ENCODE peak calls at places on chromosomes 12 and 14, in five cellular contexts. T is cardiac muscle cell, D is heart right ventricle, J is stomach, U is IMR-90. C is an unnamed sample. For H3K4me1, the result is how much of the 10 kb centered on the place peaks cover.

GRCh38 chr12:19915392-19916192 is 452.7 kb upstream of the PDE3A start:
- DNase-seq in T (peak), D (no peak), J (no peak), U (peak), C (no peak)

GRCh38 chr14:80445605-80446004 is 234.3 kb upstream of the DIO2 start:
- DNase-seq in T (no peak), D (no peak), J (no peak), U (no peak), C (no peak)

GRCh38 chr14:77155083-77155482 is 13.5 kb upstream of the ZDHHC22 start:
- DNase-seq in T (no peak), D (no peak), J (no peak), U (no peak), C (no peak)

GRCh38 chr14:103542545-103543088 is 13.6 kb downstream of the TRMT61A start:
- DNase-seq in T (no peak), D (peak), J (peak), U (no peak), C (no peak)

GRCh38 chr12:106956048-106956935 is 585 bp downstream of the TMEM263 start:
- DNase-seq in T (peak), D (peak), J (peak), U (peak), C (peak)

GRCh38 chr12:115709410-115710065 is 568.0 kb downstream of the MED13L start:
- DNase-seq in T (peak), D (peak), J (no peak), U (no peak), C (no peak)

GRCh38 chr14:59155886-59156285 is 32.6 kb upstream of the DAAM1 start:
- DNase-seq in T (peak), D (no peak), J (no peak), U (peak), C (no peak)

GRCh38 chr12:105480162-105480561 is 149.7 kb downstream of the C12orf75 start:
- DNase-seq in T (no peak), D (no peak), J (no peak), U (peak), C (no peak)

GRCh38 chr14:20799955-20800544 is 2.6 kb downstream of the RNASE1 start:
- DNase-seq in T (peak), D (peak), J (peak), U (no peak), C (peak)

GRCh38 chr14:68297011-68297410 is 477.4 kb downstream of the RAD51B start:
- DNase-seq in T (no peak), D (no peak), J (no peak), U (no peak), C (no peak)

GRCh38 chr12:104094284-104094683 is 30.0 kb downstream of the HCFC2 start:
- DNase-seq in T (no peak), D (no peak), J (no peak), U (peak), C (no peak)

GRCh38 chr12:84807249-84807648 is 105.3 kb downstream of the SLC6A15 start:
- DNase-seq in T (no peak), D (no peak), J (no peak), U (peak), C (no peak)

GRCh38 chr12:109020136-109020535 is 732 bp downstream of the SVOP start:
- DNase-seq in T (no peak), D (no peak), J (no peak), U (no peak), C (no peak)

GRCh38 chr14:88420187-88420586 is 34.7 kb downstream of the SPATA7 start:
- DNase-seq in T (no peak), D (no peak), J (no peak), U (no peak), C (no peak)

GRCh38 chr12:123971770-123972447 is 722 bp downstream of the CCDC92 start:
- DNase-seq in T (peak), D (peak), J (peak), U (peak), C (peak)

GRCh38 chr12:6443361-6443983 is 1.3 kb upstream of the CD27 start:
- DNase-seq in T (no peak), D (no peak), J (no peak), U (no peak), C (peak)

GRCh38 chr12:107322063-107322462 is 228.7 kb upstream of the CRY1 start:
- DNase-seq in T (no peak), D (no peak), J (no peak), U (no peak), C (no peak)

GRCh38 chr14:100762089-100762515 is 35.4 kb downstream of the DLK1 start:
- DNase-seq in T (peak), D (no peak), J (no peak), U (peak), C (no peak)

GRCh38 chr12:42585175-42585845 is 4.2 kb downstream of the PRICKLE1 start:
- DNase-seq in T (no peak), D (no peak), J (no peak), U (no peak), C (no peak)

GRCh38 chr12:91975891-91976290 is 169.8 kb downstream of the BTG1 start:
- DNase-seq in T (no peak), D (no peak), J (no peak), U (peak), C (no peak)

GRCh38 chr14:74018704-74019407 is at the start of the genes BBOF1 and ENTPD5:
- DNase-seq in T (peak), D (peak), J (peak), U (peak), C (peak)

GRCh38 chr12:704516-705242 is 41.4 kb upstream of the NINJ2 start:
- DNase-seq in T (no peak), D (no peak), J (no peak), U (no peak), C (no peak)

GRCh38 chr14:103100281-103101121 is 6.0 kb downstream of the EXOC3L4 start:
- DNase-seq in T (no peak), D (no peak), J (no peak), U (no peak), C (no peak)

GRCh38 chr12:109291531-109292341 is 17.3 kb downstream of the FOXN4 start:
- DNase-seq in T (peak), D (peak), J (peak), U (no peak), C (no peak)

GRCh38 chr14:91068642-91069041 is 8.2 kb upstream of the RPS6KA5 start:
- DNase-seq in T (peak), D (no peak), J (no peak), U (no peak), C (no peak)

GRCh38 chr12:12696562-12697383 is 790 bp upstream of the GPR19 start:
- DNase-seq in T (peak), D (peak), J (peak), U (peak), C (peak)

GRCh38 chr14:69945905-69946304 is 66.7 kb downstream of the SMOC1 start:
- DNase-seq in T (peak), D (no peak), J (no peak), U (no peak), C (no peak)

GRCh38 chr14:30550335-30550734 is 8.6 kb upstream of the G2E3 start:
- DNase-seq in T (peak), D (no peak), J (no peak), U (peak), C (no peak)

GRCh38 chr14:69615471-69616407 is 4.3 kb downstream of the SUSD6 start:
- DNase-seq in T (peak), D (no peak), J (peak), U (peak), C (no peak)

GRCh38 chr12:87931764-87932163 is 97.4 kb downstream of the C12orf50 start:
- DNase-seq in T (no peak), D (no peak), J (no peak), U (peak), C (no peak)

GRCh38 chr14:54725998-54726397 is 159.1 kb downstream of the SAMD4A start:
- DNase-seq in T (no peak), D (no peak), J (no peak), U (no peak), C (no peak)

GRCh38 chr14:105999361-106000028 is 473.1 kb downstream of the TMEM121 start:
- DNase-seq in T (no peak), D (peak), J (peak), U (no peak), C (peak)

GRCh38 chr12:15526033-15526432 is 203.7 kb downstream of the PTPRO start:
- DNase-seq in T (no peak), D (no peak), J (no peak), U (no peak), C (no peak)

GRCh38 chr12:4910502-4911315 is 1.0 kb downstream of the KCNA1 start:
- DNase-seq in T (no peak), D (no peak), J (no peak), U (no peak), C (no peak)

GRCh38 chr14:101131451-101131916 is 228.0 kb upstream of the RTL1 start:
- DNase-seq in T (no peak), D (no peak), J (no peak), U (no peak), C (no peak)

GRCh38 chr12:123223241-123223668 is 9.7 kb downstream of the MPHOSPH9 start:
- DNase-seq in T (no peak), D (no peak), J (no peak), U (no peak), C (no peak)

GRCh38 chr12:100453953-100454352 is 19.7 kb upstream of the NR1H4 start:
- DNase-seq in T (no peak), D (no peak), J (no peak), U (no peak), C (no peak)

GRCh38 chr14:52888159-52888558 is 62.7 kb downstream of the FERMT2 start:
- DNase-seq in T (no peak), D (no peak), J (no peak), U (no peak), C (no peak)

GRCh38 chr12:122969657-122970056 is 3.4 kb upstream of the ABCB9 start:
- DNase-seq in T (no peak), D (no peak), J (no peak), U (no peak), C (no peak)

GRCh38 chr12:122203301-122203967 is at the start of gene B3GNT4:
- DNase-seq in T (peak), D (peak), J (peak), U (peak), C (peak)

GRCh38 chr12:120457133-120457532 is 10.9 kb downstream of the GATC start:
- DNase-seq in T (no peak), D (no peak), J (no peak), U (no peak), C (no peak)

GRCh38 chr12:120455302-120455701 is 9.1 kb downstream of the GATC start:
- DNase-seq in T (no peak), D (no peak), J (no peak), U (no peak), C (no peak)

GRCh38 chr12:120462099-120462640 is 7.4 kb downstream of the SRSF9 start:
- DNase-seq in T (no peak), D (no peak), J (no peak), U (no peak), C (no peak)

GRCh38 chr12:120463712-120464111 is 5.8 kb downstream of the SRSF9 start:
- DNase-seq in T (no peak), D (no peak), J (no peak), U (no peak), C (no peak)

DNA sequence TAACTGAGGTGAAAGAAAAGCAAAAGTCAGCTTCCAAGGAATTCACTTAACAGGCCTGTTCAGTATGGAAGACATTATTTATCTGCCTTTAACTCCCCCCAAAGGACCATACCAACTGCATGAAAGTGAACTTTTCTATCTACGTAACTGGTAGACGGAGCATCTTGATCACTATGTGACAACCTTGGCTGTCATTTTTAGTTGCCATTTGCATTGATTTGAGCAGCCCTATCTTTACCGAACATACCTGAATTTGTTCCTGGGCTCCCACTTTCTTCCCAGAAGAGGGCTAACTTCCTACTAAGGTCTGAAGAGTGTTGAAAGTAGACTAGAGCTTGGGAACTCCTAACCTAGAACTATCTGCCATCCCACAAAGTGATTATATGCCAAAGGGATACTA is 9.4 kb downstream of the SRSF9 start:
- DNase-seq in T (no peak), D (no peak), J (no peak), U (no peak), C (no peak)
- TF ChIP-seq CTCF in T (no peak), D (no peak), J (no peak), U (no peak), C (no peak)

GRCh38 chr12:76113800-76114757 is 29.6 kb upstream of the NAP1L1 start:
- DNase-seq in T (peak), D (no peak), J (no peak), U (peak), C (no peak)

GRCh38 chr12:76106631-76107030 is 22.1 kb upstream of the NAP1L1 start:
- DNase-seq in T (no peak), D (no peak), J (no peak), U (no peak), C (no peak)

GRCh38 chr12:76108356-76108755 is 23.9 kb upstream of the NAP1L1 start:
- DNase-seq in T (no peak), D (no peak), J (no peak), U (no peak), C (no peak)

GRCh38 chr12:76111209-76111749 is 26.8 kb upstream of the NAP1L1 start:
- DNase-seq in T (no peak), D (no peak), J (no peak), U (no peak), C (no peak)

GRCh38 chr12:76109879-76110278 is 25.4 kb upstream of the NAP1L1 start:
- DNase-seq in T (peak), D (no peak), J (no peak), U (no peak), C (no peak)
- H3K4me1 ChIP-seq in T (under half), D (under half), J (under half), U (under half), C (under half)

GRCh38 chr14:51000566-51000965 is 56.3 kb upstream of the PYGL start:
- DNase-seq in T (no peak), D (no peak), J (no peak), U (no peak), C (no peak)
- TF ChIP-seq CTCF in T (no peak), D (no peak), J (no peak), U (no peak), C (no peak)

DNA sequence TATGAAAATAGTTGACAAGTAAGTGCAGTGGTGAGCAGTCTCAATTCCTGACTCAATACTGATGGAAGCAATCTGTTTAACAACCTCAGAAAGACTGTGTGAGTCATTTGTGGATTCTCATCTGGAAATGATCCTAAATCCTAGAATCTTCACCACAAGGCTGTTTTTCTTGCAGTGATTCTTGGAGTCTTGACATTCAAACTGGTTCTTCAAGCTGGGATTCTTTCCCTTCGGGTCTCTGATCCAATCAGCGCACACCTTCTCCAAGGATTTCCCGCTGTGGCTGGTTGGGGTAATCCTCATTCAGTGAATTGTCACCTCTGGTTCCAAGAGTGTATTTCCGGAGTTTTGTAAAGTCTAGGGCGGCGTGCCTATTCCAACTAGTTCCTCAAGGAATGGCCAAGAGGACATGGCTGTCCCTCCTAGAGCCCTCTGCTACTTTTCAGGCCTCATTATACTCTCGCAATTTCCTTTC is 37.7 kb upstream of the FOXJ2 start:
- DNase-seq in T (peak), D (no peak), J (no peak), U (peak), C (no peak)
- H3K4me1 ChIP-seq in T (under half), D (under half), J (under half), U (under half), C (under half)

DNA sequence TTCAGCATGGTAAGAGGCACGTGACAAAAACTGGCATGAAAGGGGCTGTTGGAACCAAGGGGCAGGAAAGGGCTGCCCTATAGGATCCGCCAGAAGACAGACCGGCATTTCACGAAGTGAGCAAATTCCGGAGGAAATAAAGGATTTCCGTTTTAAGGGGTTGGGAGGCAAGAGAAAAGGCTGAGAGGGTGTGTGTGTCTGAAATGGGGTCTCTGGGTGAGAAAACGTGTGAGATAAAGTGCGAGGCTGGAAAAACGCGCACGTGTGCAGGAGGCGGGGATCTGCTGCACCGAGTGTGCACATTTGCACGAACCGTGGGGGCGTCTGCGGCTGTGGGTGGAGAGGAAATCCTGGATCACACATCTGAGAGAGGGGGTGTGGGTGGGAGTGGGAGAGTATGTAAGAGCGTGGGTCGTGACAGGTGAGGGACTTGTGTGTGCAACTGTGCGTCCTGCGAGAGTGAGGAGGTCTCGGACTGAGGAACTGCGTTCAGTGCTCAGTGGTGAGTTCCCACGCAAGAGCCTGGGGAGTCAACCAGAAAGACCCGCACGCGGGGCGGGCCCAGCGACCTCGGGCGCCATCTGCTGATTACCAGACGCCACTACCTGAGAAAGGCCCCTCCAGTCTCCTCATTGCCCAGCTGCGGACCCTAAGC is 37.0 kb upstream of the P2RX7 start:
- DNase-seq in T (peak), D (peak), J (peak), U (peak), C (peak)
- TF ChIP-seq CTCF in T (peak), D (peak), J (no peak), U (peak), C (peak)

GRCh38 chr12:47822863-47823262 is 3.2 kb upstream of the HDAC7 start:
- DNase-seq in T (no peak), D (no peak), J (no peak), U (no peak), C (no peak)

GRCh38 chr12:47823422-47824086 is 3.9 kb upstream of the HDAC7 start:
- DNase-seq in T (no peak), D (no peak), J (no peak), U (no peak), C (no peak)

GRCh38 chr12:47825239-47825639 is 5.5 kb upstream of the HDAC7 start:
- DNase-seq in T (no peak), D (peak), J (peak), U (no peak), C (peak)

GRCh38 chr12:47824629-47825028 is 4.9 kb upstream of the HDAC7 start:
- DNase-seq in T (no peak), D (no peak), J (no peak), U (no peak), C (no peak)

DNA sequence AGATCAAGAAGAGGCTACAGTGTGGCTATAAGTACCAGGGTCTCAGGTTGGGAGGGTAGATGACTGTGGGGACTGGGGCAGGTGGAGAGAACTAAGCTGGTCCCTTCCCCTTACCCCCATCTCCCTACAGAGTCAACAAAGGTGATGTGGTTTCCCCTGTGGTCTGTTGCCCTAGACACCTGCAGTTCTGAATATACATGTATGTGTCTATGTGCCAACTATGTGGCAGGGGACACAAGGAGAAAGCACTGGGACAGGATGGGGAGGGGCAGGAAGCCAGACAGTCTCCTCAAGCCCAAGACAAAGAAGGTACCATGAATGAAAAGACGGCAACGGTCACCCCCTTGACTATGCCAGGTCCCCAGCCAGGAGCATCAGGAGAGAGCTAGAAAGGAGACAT is 4.5 kb upstream of the HDAC7 start:
- DNase-seq in T (no peak), D (no peak), J (no peak), U (no peak), C (no peak)
- H3K4me1 ChIP-seq in T (under half), D (half or more), J (half or more), U (under half), C (half or more)

DNA sequence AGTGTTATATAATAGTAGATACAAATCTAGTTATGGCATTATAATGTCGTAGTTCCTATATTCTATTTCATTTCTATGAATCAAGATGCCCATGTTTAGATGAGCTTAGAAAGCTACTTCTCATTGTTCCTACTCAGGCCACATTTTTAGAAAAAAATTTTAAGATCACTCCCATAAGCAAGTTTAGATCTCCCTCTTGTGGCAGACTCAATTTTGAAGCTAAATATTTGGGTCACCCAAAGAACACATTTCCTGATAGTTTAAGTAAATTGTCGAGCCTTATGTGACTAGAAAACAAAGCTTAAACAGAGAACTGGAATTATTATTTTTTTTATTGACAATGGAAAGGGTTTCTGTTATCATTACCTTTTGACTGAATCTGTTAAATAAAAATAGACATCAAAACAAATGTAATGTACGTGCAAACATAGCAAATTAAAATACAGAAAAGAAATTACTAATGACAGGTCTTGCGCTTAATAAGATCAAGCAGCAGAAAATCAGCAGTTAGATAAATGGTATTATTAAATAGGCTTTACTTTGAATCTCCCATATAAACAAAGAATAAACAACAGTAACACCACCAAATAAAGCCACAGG is 180.2 kb downstream of the ACSS3 start:
- DNase-seq in T (peak), D (no peak), J (no peak), U (peak), C (no peak)
- TF ChIP-seq CTCF in T (peak), D (no peak), J (no peak), U (peak), C (peak)

C was measured in upper lobe of right lung.